ENCODE peak calls at places on chromosomes 7 and 10, in seven cellular contexts. V is fibroblast of lung, A is PC-9, C is fibroblast of pulmonary artery, Q is adrenal gland, J is H1, D is HFFc6. H is an unnamed sample.

GRCh38 chr7:46486264-46487206 is 565.5 kb upstream of the IGFBP3 start:
- DNase-seq in V (peak), A (no peak), C (peak), Q (no peak), J (no peak), D (peak), H (peak)

GRCh38 chr10:130802301-130802700 is 509.2 kb downstream of the TCERG1L start:
- DNase-seq in V (no peak), A (no peak), C (no peak), Q (no peak), J (no peak), D (no peak), H (no peak)

GRCh38 chr7:13293264-13294002 is 606.0 kb downstream of the ARL4A start:
- DNase-seq in V (peak), A (no peak), C (no peak), Q (no peak), J (no peak), D (no peak), H (no peak)

GRCh38 chr7:24587853-24588252 is 14.6 kb downstream of the PALS2 start:
- DNase-seq in V (no peak), A (no peak), C (no peak), Q (no peak), J (no peak), D (no peak), H (peak)

GRCh38 chr10:5078781-5079180 is 15.4 kb upstream of the AKR1C3 start:
- DNase-seq in V (peak), A (peak), C (no peak), Q (no peak), J (no peak), D (no peak), H (no peak)

GRCh38 chr7:22854158-22855048 is 31.8 kb upstream of the TOMM7 start:
- DNase-seq in V (peak), A (peak), C (peak), Q (peak), J (peak), D (peak), H (peak)

GRCh38 chr10:31700222-31700621 is 228.4 kb downstream of the ARHGAP12 start:
- DNase-seq in V (no peak), A (no peak), C (peak), Q (no peak), J (no peak), D (no peak), H (no peak)

GRCh38 chr10:75407296-75407715 is 5.7 kb upstream of the ZNF503 start:
- DNase-seq in V (no peak), A (no peak), C (no peak), Q (no peak), J (no peak), D (no peak), H (no peak)

GRCh38 chr7:105473163-105473562 is 48.9 kb downstream of the PUS7 start:
- DNase-seq in V (peak), A (no peak), C (peak), Q (peak), J (no peak), D (peak), H (no peak)

DNA sequence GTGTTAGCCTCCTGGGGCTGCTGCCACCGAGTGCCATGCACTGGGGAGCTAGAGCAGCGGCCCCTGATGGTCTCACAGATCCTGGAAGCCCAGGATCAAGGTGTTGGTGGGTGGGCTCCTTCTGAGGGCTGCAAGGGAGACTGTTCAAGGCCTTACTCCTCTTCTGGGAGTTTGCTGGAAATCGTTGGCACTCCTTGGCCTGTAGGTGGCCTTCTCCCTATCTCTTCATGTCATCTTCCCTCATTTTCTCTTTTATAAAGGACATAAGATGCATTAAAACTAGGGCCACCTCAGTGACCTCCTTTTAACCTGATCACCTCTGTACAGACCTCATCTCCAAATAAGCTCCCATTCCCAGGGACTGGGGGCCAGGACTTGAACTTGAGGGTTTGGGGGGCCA is 27.0 kb upstream of the ZNF862 start:
- DNase-seq in V (no peak), A (no peak), C (no peak), Q (no peak), J (no peak), D (peak), H (no peak)
- TF ChIP-seq CTCF in V (peak), A (peak), C (peak), Q (no peak), J (no peak), D (peak), H (no peak)

GRCh38 chr10:110368002-110368401 is 63.3 kb upstream of the SMNDC1 start:
- DNase-seq in V (no peak), A (no peak), C (no peak), Q (no peak), J (no peak), D (no peak), H (no peak)
- TF ChIP-seq CTCF in V (no peak), A (no peak), C (no peak), Q (no peak), J (no peak), D (no peak), H (no peak)

GRCh38 chr10:24288581-24288980 is 79.6 kb downstream of the KIAA1217 start:
- DNase-seq in V (no peak), A (no peak), C (no peak), Q (no peak), J (no peak), D (no peak), H (no peak)
- TF ChIP-seq CTCF in V (no peak), A (no peak), C (no peak), Q (no peak), J (no peak), D (no peak), H (no peak)

DNA sequence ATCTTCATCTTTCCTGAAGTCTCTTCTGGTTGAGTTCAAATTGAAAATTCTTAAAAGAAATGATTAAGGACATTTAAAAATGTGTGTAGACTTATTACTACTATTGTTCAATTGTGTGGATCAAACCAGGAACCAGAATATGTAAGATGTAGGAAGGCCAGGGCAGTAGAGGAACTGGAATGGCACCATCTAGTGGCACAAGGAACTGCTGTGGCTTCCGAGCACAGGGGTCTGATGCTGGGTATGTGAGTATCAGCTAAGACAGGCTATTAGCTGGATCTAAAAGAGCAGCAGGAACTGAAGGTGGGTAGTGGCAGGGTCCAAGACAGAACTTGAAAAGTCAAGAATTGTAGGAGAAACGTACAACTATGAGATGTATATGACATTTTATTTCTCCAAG is 247.3 kb downstream of the SEMA3A start:
- DNase-seq in V (no peak), A (no peak), C (peak), Q (no peak), J (peak), D (no peak), H (peak)
- TF ChIP-seq CTCF in V (peak), A (no peak), C (peak), Q (peak), J (peak), D (peak), H (peak)

H was measured in Calu3.